ENCODE peak calls at places on chromosomes 13 and 19, in nine cellular contexts. One of them, this sample, is unnamed.

GRCh38 chr13:38636756-38637155 is 50.1 kb upstream of the FREM2 start:
- DNase-seq in right lobe of liver: no peak
- DNase-seq in activated naive CD4-positive, alpha-beta T cell: no peak
- DNase-seq in caudate nucleus: no peak
- DNase-seq in T-helper 1 cell: no peak
- DNase-seq in EL: no peak
- DNase-seq in amniotic stem cell: no peak
- DNase-seq in hippocampal formation: no peak
- DNase-seq in Calu3: peak
- DNase-seq in this sample: no peak

GRCh38 chr13:25217023-25217909 is 45.2 kb upstream of the AMER2 start:
- DNase-seq in right lobe of liver: no peak
- DNase-seq in activated naive CD4-positive, alpha-beta T cell: no peak
- DNase-seq in caudate nucleus: no peak
- DNase-seq in T-helper 1 cell: no peak
- DNase-seq in EL: peak
- DNase-seq in amniotic stem cell: no peak
- DNase-seq in hippocampal formation: no peak
- DNase-seq in Calu3: no peak
- DNase-seq in this sample: no peak

GRCh38 chr19:18173054-18173571 is 500 bp upstream of the IFI30 start:
- DNase-seq in right lobe of liver: peak
- DNase-seq in activated naive CD4-positive, alpha-beta T cell: no peak
- DNase-seq in caudate nucleus: no peak
- DNase-seq in T-helper 1 cell: no peak
- DNase-seq in EL: no peak
- DNase-seq in amniotic stem cell: no peak
- DNase-seq in hippocampal formation: no peak
- DNase-seq in Calu3: no peak
- DNase-seq in this sample: no peak

GRCh38 chr19:48608798-48609263 is 2.3 kb downstream of the SPACA4 start:
- DNase-seq in right lobe of liver: no peak
- DNase-seq in activated naive CD4-positive, alpha-beta T cell: no peak
- DNase-seq in caudate nucleus: no peak
- DNase-seq in T-helper 1 cell: no peak
- DNase-seq in EL: peak
- DNase-seq in amniotic stem cell: no peak
- DNase-seq in hippocampal formation: no peak
- DNase-seq in Calu3: peak
- DNase-seq in this sample: no peak

GRCh38 chr19:54127688-54128440 is 9.7 kb upstream of the CNOT3 start:
- DNase-seq in right lobe of liver: no peak
- DNase-seq in activated naive CD4-positive, alpha-beta T cell: no peak
- DNase-seq in caudate nucleus: no peak
- DNase-seq in T-helper 1 cell: no peak
- DNase-seq in EL: no peak
- DNase-seq in amniotic stem cell: no peak
- DNase-seq in hippocampal formation: no peak
- DNase-seq in Calu3: no peak
- DNase-seq in this sample: no peak

GRCh38 chr19:14349426-14349825 is 31.8 kb upstream of the ADGRE5 start:
- DNase-seq in right lobe of liver: no peak
- DNase-seq in activated naive CD4-positive, alpha-beta T cell: no peak
- DNase-seq in caudate nucleus: no peak
- DNase-seq in T-helper 1 cell: no peak
- DNase-seq in EL: no peak
- DNase-seq in amniotic stem cell: no peak
- DNase-seq in hippocampal formation: no peak
- DNase-seq in Calu3: no peak
- DNase-seq in this sample: no peak

GRCh38 chr19:41411682-41412265 is 14.2 kb downstream of the BCKDHA start:
- DNase-seq in right lobe of liver: no peak
- DNase-seq in activated naive CD4-positive, alpha-beta T cell: no peak
- DNase-seq in caudate nucleus: peak
- DNase-seq in T-helper 1 cell: no peak
- DNase-seq in EL: no peak
- DNase-seq in amniotic stem cell: no peak
- DNase-seq in hippocampal formation: peak
- DNase-seq in Calu3: no peak
- DNase-seq in this sample: no peak

GRCh38 chr13:83007226-83007625 is 875.0 kb downstream of the SLITRK1 start:
- DNase-seq in right lobe of liver: no peak
- DNase-seq in activated naive CD4-positive, alpha-beta T cell: no peak
- DNase-seq in caudate nucleus: no peak
- DNase-seq in T-helper 1 cell: no peak
- DNase-seq in EL: no peak
- DNase-seq in amniotic stem cell: no peak
- DNase-seq in hippocampal formation: no peak
- DNase-seq in Calu3: no peak
- DNase-seq in this sample: no peak

GRCh38 chr19:31421856-31422255 is 72.6 kb upstream of the TSHZ3 start:
- DNase-seq in right lobe of liver: no peak
- DNase-seq in activated naive CD4-positive, alpha-beta T cell: no peak
- DNase-seq in caudate nucleus: no peak
- DNase-seq in T-helper 1 cell: no peak
- DNase-seq in EL: no peak
- DNase-seq in amniotic stem cell: no peak
- DNase-seq in hippocampal formation: no peak
- DNase-seq in Calu3: no peak
- DNase-seq in this sample: no peak

GRCh38 chr13:106241974-106242373 is 293.5 kb downstream of the EFNB2 start:
- DNase-seq in right lobe of liver: no peak
- DNase-seq in activated naive CD4-positive, alpha-beta T cell: no peak
- DNase-seq in caudate nucleus: no peak
- DNase-seq in T-helper 1 cell: no peak
- DNase-seq in EL: peak
- DNase-seq in amniotic stem cell: no peak
- DNase-seq in hippocampal formation: no peak
- DNase-seq in Calu3: no peak
- DNase-seq in this sample: no peak

GRCh38 chr19:18141031-18141430 is 11.9 kb upstream of the PIK3R2 start:
- DNase-seq in right lobe of liver: no peak
- DNase-seq in activated naive CD4-positive, alpha-beta T cell: no peak
- DNase-seq in caudate nucleus: no peak
- DNase-seq in T-helper 1 cell: no peak
- DNase-seq in EL: no peak
- DNase-seq in amniotic stem cell: no peak
- DNase-seq in hippocampal formation: no peak
- DNase-seq in Calu3: no peak
- DNase-seq in this sample: no peak

GRCh38 chr19:44113784-44114390 is 688 bp downstream of the ZNF225 start:
- DNase-seq in right lobe of liver: no peak
- DNase-seq in activated naive CD4-positive, alpha-beta T cell: no peak
- DNase-seq in caudate nucleus: no peak
- DNase-seq in T-helper 1 cell: no peak
- DNase-seq in EL: peak
- DNase-seq in amniotic stem cell: no peak
- DNase-seq in hippocampal formation: no peak
- DNase-seq in Calu3: peak
- DNase-seq in this sample: no peak

GRCh38 chr13:23159205-23159586 is 21.6 kb upstream of the SGCG start:
- DNase-seq in right lobe of liver: no peak
- DNase-seq in activated naive CD4-positive, alpha-beta T cell: no peak
- DNase-seq in caudate nucleus: no peak
- DNase-seq in T-helper 1 cell: no peak
- DNase-seq in EL: peak
- DNase-seq in amniotic stem cell: no peak
- DNase-seq in hippocampal formation: no peak
- DNase-seq in Calu3: peak
- DNase-seq in this sample: no peak

GRCh38 chr19:46988614-46989230 is 30.9 kb upstream of the NPAS1 start:
- DNase-seq in right lobe of liver: no peak
- DNase-seq in activated naive CD4-positive, alpha-beta T cell: no peak
- DNase-seq in caudate nucleus: no peak
- DNase-seq in T-helper 1 cell: no peak
- DNase-seq in EL: no peak
- DNase-seq in amniotic stem cell: no peak
- DNase-seq in hippocampal formation: no peak
- DNase-seq in Calu3: no peak
- DNase-seq in this sample: no peak

GRCh38 chr19:3102239-3103140 is 8.3 kb downstream of the GNA11 start:
- DNase-seq in right lobe of liver: no peak
- DNase-seq in activated naive CD4-positive, alpha-beta T cell: no peak
- DNase-seq in caudate nucleus: no peak
- DNase-seq in T-helper 1 cell: no peak
- DNase-seq in EL: no peak
- DNase-seq in amniotic stem cell: no peak
- DNase-seq in hippocampal formation: no peak
- DNase-seq in Calu3: no peak
- DNase-seq in this sample: no peak

GRCh38 chr19:49456351-49456750 is 3.3 kb downstream of the ALDH16A1 start:
- DNase-seq in right lobe of liver: no peak
- DNase-seq in activated naive CD4-positive, alpha-beta T cell: no peak
- DNase-seq in caudate nucleus: no peak
- DNase-seq in T-helper 1 cell: no peak
- DNase-seq in EL: no peak
- DNase-seq in amniotic stem cell: no peak
- DNase-seq in hippocampal formation: no peak
- DNase-seq in Calu3: no peak
- DNase-seq in this sample: no peak

GRCh38 chr13:38496956-38497355 is 147.3 kb downstream of the UFM1 start:
- DNase-seq in right lobe of liver: no peak
- DNase-seq in activated naive CD4-positive, alpha-beta T cell: no peak
- DNase-seq in caudate nucleus: no peak
- DNase-seq in T-helper 1 cell: no peak
- DNase-seq in EL: no peak
- DNase-seq in amniotic stem cell: no peak
- DNase-seq in hippocampal formation: no peak
- DNase-seq in Calu3: no peak
- DNase-seq in this sample: no peak

GRCh38 chr13:102212729-102213128 is 189.1 kb downstream of the FGF14 start:
- DNase-seq in right lobe of liver: no peak
- DNase-seq in activated naive CD4-positive, alpha-beta T cell: no peak
- DNase-seq in caudate nucleus: no peak
- DNase-seq in T-helper 1 cell: no peak
- DNase-seq in EL: no peak
- DNase-seq in amniotic stem cell: no peak
- DNase-seq in hippocampal formation: no peak
- DNase-seq in Calu3: no peak
- DNase-seq in this sample: no peak

GRCh38 chr19:45577111-45577905 is 7.3 kb downstream of the OPA3 start:
- DNase-seq in right lobe of liver: peak
- DNase-seq in activated naive CD4-positive, alpha-beta T cell: no peak
- DNase-seq in caudate nucleus: no peak
- DNase-seq in T-helper 1 cell: no peak
- DNase-seq in EL: peak
- DNase-seq in amniotic stem cell: peak
- DNase-seq in hippocampal formation: peak
- DNase-seq in Calu3: peak
- DNase-seq in this sample: no peak

GRCh38 chr19:54248016-54248601 is 5.5 kb upstream of the LILRA6 start:
- DNase-seq in right lobe of liver: no peak
- DNase-seq in activated naive CD4-positive, alpha-beta T cell: no peak
- DNase-seq in caudate nucleus: peak
- DNase-seq in T-helper 1 cell: no peak
- DNase-seq in EL: peak
- DNase-seq in amniotic stem cell: no peak
- DNase-seq in hippocampal formation: peak
- DNase-seq in Calu3: no peak
- DNase-seq in this sample: no peak

GRCh38 chr13:23610187-23610576 is 40.0 kb downstream of the TNFRSF19 start:
- DNase-seq in right lobe of liver: no peak
- DNase-seq in activated naive CD4-positive, alpha-beta T cell: no peak
- DNase-seq in caudate nucleus: no peak
- DNase-seq in T-helper 1 cell: no peak
- DNase-seq in EL: peak
- DNase-seq in amniotic stem cell: no peak
- DNase-seq in hippocampal formation: no peak
- DNase-seq in Calu3: no peak
- DNase-seq in this sample: no peak

GRCh38 chr13:107205318-107206112 is 637.6 kb upstream of the ARGLU1 start:
- DNase-seq in right lobe of liver: peak
- DNase-seq in activated naive CD4-positive, alpha-beta T cell: peak
- DNase-seq in caudate nucleus: peak
- DNase-seq in T-helper 1 cell: peak
- DNase-seq in EL: peak
- DNase-seq in amniotic stem cell: peak
- DNase-seq in hippocampal formation: peak
- DNase-seq in Calu3: peak
- DNase-seq in this sample: no peak

GRCh38 chr19:34733266-34733825 is 697 bp upstream of the ZNF181 start:
- DNase-seq in right lobe of liver: no peak
- DNase-seq in activated naive CD4-positive, alpha-beta T cell: no peak
- DNase-seq in caudate nucleus: no peak
- DNase-seq in T-helper 1 cell: no peak
- DNase-seq in EL: no peak
- DNase-seq in amniotic stem cell: no peak
- DNase-seq in hippocampal formation: no peak
- DNase-seq in Calu3: no peak
- DNase-seq in this sample: no peak

GRCh38 chr19:15432018-15432494 is 13.3 kb upstream of the AKAP8L start:
- DNase-seq in right lobe of liver: no peak
- DNase-seq in activated naive CD4-positive, alpha-beta T cell: no peak
- DNase-seq in caudate nucleus: no peak
- DNase-seq in T-helper 1 cell: no peak
- DNase-seq in EL: no peak
- DNase-seq in amniotic stem cell: no peak
- DNase-seq in hippocampal formation: no peak
- DNase-seq in Calu3: no peak
- DNase-seq in this sample: no peak

GRCh38 chr19:42095814-42096230 is 19.9 kb downstream of the ZNF574 start:
- DNase-seq in right lobe of liver: no peak
- DNase-seq in activated naive CD4-positive, alpha-beta T cell: no peak
- DNase-seq in caudate nucleus: no peak
- DNase-seq in T-helper 1 cell: no peak
- DNase-seq in EL: no peak
- DNase-seq in amniotic stem cell: no peak
- DNase-seq in hippocampal formation: no peak
- DNase-seq in Calu3: no peak
- DNase-seq in this sample: no peak

GRCh38 chr19:3570619-3571018 is 2.1 kb upstream of the HMG20B start:
- DNase-seq in right lobe of liver: no peak
- DNase-seq in activated naive CD4-positive, alpha-beta T cell: no peak
- DNase-seq in caudate nucleus: peak
- DNase-seq in T-helper 1 cell: no peak
- DNase-seq in EL: no peak
- DNase-seq in amniotic stem cell: no peak
- DNase-seq in hippocampal formation: peak
- DNase-seq in Calu3: no peak
- DNase-seq in this sample: no peak

GRCh38 chr19:13963603-13964105 is 11.3 kb downstream of the DCAF15 start:
- DNase-seq in right lobe of liver: no peak
- DNase-seq in activated naive CD4-positive, alpha-beta T cell: no peak
- DNase-seq in caudate nucleus: no peak
- DNase-seq in T-helper 1 cell: no peak
- DNase-seq in EL: no peak
- DNase-seq in amniotic stem cell: no peak
- DNase-seq in hippocampal formation: no peak
- DNase-seq in Calu3: no peak
- DNase-seq in this sample: no peak

GRCh38 chr19:21841784-21842097 is 5.8 kb upstream of the ZNF43 start:
- DNase-seq in right lobe of liver: no peak
- DNase-seq in activated naive CD4-positive, alpha-beta T cell: no peak
- DNase-seq in caudate nucleus: no peak
- DNase-seq in T-helper 1 cell: no peak
- DNase-seq in EL: no peak
- DNase-seq in amniotic stem cell: no peak
- DNase-seq in hippocampal formation: no peak
- DNase-seq in Calu3: no peak
- DNase-seq in this sample: no peak